ENCODE peak calls at places on chromosomes 4 and X, in seven cellular contexts. O, N, I, V, A, F and W are unnamed samples.

GRCh38 chrX:17590892-17591740 is 146.2 kb upstream of the SCML1 start:
- DNase-seq in O (peak; percentile 7), N (peak; percentile 79), I (peak; percentile 80), V (peak; percentile 68), A (peak; percentile 90), F (peak; percentile 56), W (no peak)

GRCh38 chrX:17563515-17563914 is 173.8 kb upstream of the SCML1 start:
- DNase-seq in O (no peak), N (no peak), I (peak; percentile 29), V (no peak), A (no peak), F (peak; percentile 37), W (no peak)

GRCh38 chr4:153790962-153791551 is 2.2 kb upstream of the SFRP2 start:
- DNase-seq in O (peak; percentile 51), N (peak; percentile 75), I (no peak), V (peak; percentile 53), A (no peak), F (peak; percentile 67), W (peak; percentile 26)

GRCh38 chr4:82785248-82786003 is 13.2 kb downstream of the SCD5 start:
- DNase-seq in O (no peak), N (peak; percentile 96), I (peak; percentile 90), V (no peak), A (peak; percentile 93), F (no peak), W (no peak)

GRCh38 chrX:9235722-9236121 is 201.8 kb upstream of the FAM9B start:
- DNase-seq in O (no peak), N (no peak), I (no peak), V (no peak), A (no peak), F (no peak), W (no peak)

GRCh38 chr4:52843958-52844357 is 18.2 kb upstream of the RASL11B start:
- DNase-seq in O (peak; percentile 30), N (no peak), I (no peak), V (no peak), A (no peak), F (no peak), W (no peak)

GRCh38 chr4:6347511-6348045 is 77.9 kb downstream of the WFS1 start:
- DNase-seq in O (no peak), N (no peak), I (no peak), V (no peak), A (no peak), F (no peak), W (no peak)

GRCh38 chr4:80172203-80172602 is 25.1 kb upstream of the PRDM8 start:
- DNase-seq in O (no peak), N (peak; percentile 22), I (no peak), V (no peak), A (no peak), F (peak; percentile 41), W (peak; percentile 20)

GRCh38 chr4:119190354-119190753 is 22.2 kb upstream of the USP53 start:
- DNase-seq in O (no peak), N (no peak), I (no peak), V (no peak), A (no peak), F (no peak), W (no peak)

GRCh38 chr4:29199025-29199424 is 1521.1 kb upstream of the PCDH7 start:
- DNase-seq in O (no peak), N (no peak), I (no peak), V (no peak), A (no peak), F (no peak), W (no peak)

GRCh38 chr4:53591372-53591892 is at the start of gene LNX1:
- DNase-seq in O (no peak), N (no peak), I (no peak), V (no peak), A (no peak), F (peak; percentile 4), W (no peak)

GRCh38 chr4:1990348-1990645 is 18.5 kb downstream of the NELFA start:
- DNase-seq in O (no peak), N (no peak), I (no peak), V (no peak), A (no peak), F (no peak), W (no peak)

GRCh38 chrX:10922158-10922557 is 189.0 kb upstream of the HCCS start:
- DNase-seq in O (no peak), N (peak; percentile 84), I (peak; percentile 73), V (no peak), A (peak; percentile 88), F (no peak), W (no peak)

GRCh38 chrX:7263961-7264360 is 116.0 kb upstream of the PUDP start:
- DNase-seq in O (no peak), N (peak; percentile 23), I (no peak), V (no peak), A (no peak), F (no peak), W (no peak)

GRCh38 chr4:47498899-47499298 is 13.8 kb downstream of the ATP10D start:
- DNase-seq in O (no peak), N (no peak), I (no peak), V (no peak), A (no peak), F (no peak), W (no peak)

GRCh38 chr4:40227284-40227683 is 30.5 kb downstream of the RHOH start:
- DNase-seq in O (no peak), N (no peak), I (no peak), V (no peak), A (no peak), F (peak; percentile 79), W (peak; percentile 57)

GRCh38 chrX:122582280-122582679 is 601.8 kb upstream of the GRIA3 start:
- DNase-seq in O (no peak), N (peak; percentile 49), I (no peak), V (no peak), A (no peak), F (no peak), W (no peak)

GRCh38 chr4:8721621-8722020 is 129.1 kb downstream of the CPZ start:
- DNase-seq in O (no peak), N (no peak), I (no peak), V (no peak), A (no peak), F (no peak), W (no peak)

GRCh38 chr4:156771171-156771837 is 200.3 kb downstream of the PDGFC start:
- DNase-seq in O (no peak), N (peak; percentile 79), I (peak; percentile 78), V (peak; percentile 33), A (peak; percentile 90), F (no peak), W (no peak)

GRCh38 chr4:72935462-72935861 is 134.1 kb downstream of the COX18 start:
- DNase-seq in O (no peak), N (no peak), I (no peak), V (no peak), A (no peak), F (no peak), W (no peak)

GRCh38 chr4:20418865-20419451 is 167.3 kb downstream of the SLIT2 start:
- DNase-seq in O (peak; percentile 23), N (peak; percentile 83), I (peak; percentile 74), V (no peak), A (peak; percentile 89), F (no peak), W (peak; percentile 24)

GRCh38 chr4:71187399-71188196 is 151.2 kb upstream of the SLC4A4 start:
- DNase-seq in O (peak; percentile 4), N (peak; percentile 85), I (peak; percentile 62), V (no peak), A (peak; percentile 42), F (peak; percentile 37), W (peak; percentile 7)

GRCh38 chrX:107712231-107713204 is 63.1 kb downstream of the TSC22D3 start:
- DNase-seq in O (no peak), N (peak; percentile 67), I (peak; percentile 63), V (no peak), A (peak; percentile 31), F (no peak), W (no peak)

GRCh38 chr4:164109517-164109916 is 615.0 kb downstream of the TMA16 start:
- DNase-seq in O (no peak), N (no peak), I (no peak), V (no peak), A (no peak), F (no peak), W (no peak)

GRCh38 chrX:50343917-50344316 is 126.7 kb downstream of the DGKK start:
- DNase-seq in O (no peak), N (no peak), I (no peak), V (no peak), A (no peak), F (no peak), W (no peak)

GRCh38 chr4:150972592-150972991 is 42.5 kb downstream of the LRBA start:
- DNase-seq in O (no peak), N (no peak), I (peak; percentile 44), V (no peak), A (no peak), F (no peak), W (no peak)

GRCh38 chr4:84804126-84804525 is 162.4 kb downstream of the WDFY3 start:
- DNase-seq in O (no peak), N (peak; percentile 63), I (peak; percentile 68), V (no peak), A (peak; percentile 58), F (no peak), W (no peak)

GRCh38 chrX:111039606-111040005 is 56.4 kb upstream of the PAK3 start:
- DNase-seq in O (no peak), N (no peak), I (peak; percentile 1), V (no peak), A (peak; percentile 0), F (no peak), W (no peak)

GRCh38 chr4:26058537-26058936 is 144.5 kb downstream of the SMIM20 start:
- DNase-seq in O (no peak), N (no peak), I (no peak), V (no peak), A (no peak), F (peak; percentile 75), W (no peak)

GRCh38 chr4:21953653-21954052 is 5.1 kb upstream of the KCNIP4 start:
- DNase-seq in O (no peak), N (no peak), I (no peak), V (no peak), A (no peak), F (no peak), W (no peak)

GRCh38 chr4:152166567-152166966 is 369.3 kb downstream of the FBXW7 start:
- DNase-seq in O (no peak), N (peak; percentile 35), I (no peak), V (no peak), A (peak; percentile 22), F (no peak), W (no peak)

GRCh38 chr4:53010320-53010719 is 148.2 kb downstream of the RASL11B start:
- DNase-seq in O (no peak), N (peak; percentile 37), I (peak; percentile 63), V (no peak), A (peak; percentile 80), F (no peak), W (no peak)

GRCh38 chr4:72604324-72604723 is 35.3 kb upstream of the ADAMTS3 start:
- DNase-seq in O (no peak), N (peak; percentile 4), I (peak; percentile 22), V (no peak), A (peak; percentile 56), F (no peak), W (no peak)

GRCh38 chr4:138927065-138927464 is 88.5 kb upstream of the NOCT start:
- DNase-seq in O (no peak), N (peak; percentile 25), I (no peak), V (no peak), A (peak; percentile 57), F (no peak), W (no peak)

GRCh38 chr4:575281-576141 is 584 bp downstream of the TMEM271 start:
- DNase-seq in O (peak; percentile 38), N (peak; percentile 74), I (peak; percentile 56), V (peak; percentile 84), A (peak; percentile 48), F (peak; percentile 43), W (no peak)

GRCh38 chr4:169756971-169757574 is 671 bp downstream of the HPF1 start:
- DNase-seq in O (peak; percentile 5), N (peak; percentile 26), I (peak; percentile 6), V (no peak), A (peak; percentile 10), F (no peak), W (no peak)

GRCh38 chr4:173490817-173491518 is 39.1 kb downstream of the HAND2 start:
- DNase-seq in O (no peak), N (peak; percentile 73), I (peak; percentile 68), V (no peak), A (peak; percentile 79), F (no peak), W (no peak)

GRCh38 chrX:64205441-64205734 is at the start of gene AMER1:
- DNase-seq in O (no peak), N (peak; percentile 76), I (no peak), V (no peak), A (no peak), F (no peak), W (no peak)